ENCODE peak calls at places on chromosomes 13 and 19, in seven cellular contexts. N is transverse colon, I is upper lobe of right lung, O is SJSA1, E is heart left ventricle, W is esophagus squamous epithelium, H is lower lobe of right lung. X is an unnamed sample.

GRCh38 chr19:31648347-31648746 is 299.1 kb upstream of the TSHZ3 start:
- DNase-seq in N (no peak), E (no peak), O (peak), W (no peak), H (no peak), I (no peak), X (no peak)

GRCh38 chr19:43872547-43873336 is 45.6 kb downstream of the ZNF283 start:
- DNase-seq in E (no peak), N (no peak), W (no peak), I (no peak), H (no peak), O (no peak), X (no peak)

GRCh38 chr19:46970815-46971214 is 48.8 kb upstream of the NPAS1 start:
- DNase-seq in O (peak), H (no peak), E (peak), N (no peak), W (no peak), I (no peak), X (no peak)

GRCh38 chr13:29593605-29594297 is 1.7 kb downstream of the SLC7A1 start:
- DNase-seq in I (no peak), O (no peak), H (no peak), E (no peak), W (no peak), N (no peak), X (no peak)

GRCh38 chr13:74036373-74036772 is 97.8 kb downstream of the KLF12 start:
- DNase-seq in N (no peak), H (no peak), O (no peak), W (no peak), I (no peak), E (no peak), X (no peak)

GRCh38 chr19:21483589-21484170 is 21.7 kb upstream of the ZNF429 start:
- DNase-seq in W (no peak), I (peak), N (peak), H (peak), E (peak), O (no peak), X (no peak)

GRCh38 chr13:41909524-41909923 is 51.4 kb downstream of the VWA8 start:
- DNase-seq in I (no peak), E (no peak), O (no peak), H (no peak), W (no peak), N (no peak), X (no peak)

GRCh38 chr13:43200307-43200706 is 176.9 kb downstream of the DNAJC15 start:
- DNase-seq in E (no peak), W (no peak), I (no peak), N (no peak), O (no peak), H (no peak), X (no peak)

GRCh38 chr19:4327252-4327876 is 11.3 kb downstream of the STAP2 start:
- DNase-seq in I (peak), E (peak), H (peak), W (peak), O (peak), N (peak), X (no peak)

GRCh38 chr19:19115954-19116353 is 22.3 kb downstream of the TMEM161A start:
- DNase-seq in O (no peak), H (peak), W (no peak), N (peak), I (peak), E (no peak), X (no peak)

GRCh38 chr13:20348018-20348417 is 115.9 kb upstream of the GJB6 start:
- DNase-seq in N (no peak), E (no peak), O (no peak), H (no peak), I (no peak), W (no peak), X (no peak)

GRCh38 chr19:54806516-54806838 is 3.1 kb downstream of the KIR2DL4 start:
- DNase-seq in I (no peak), H (no peak), O (no peak), N (no peak), W (no peak), E (no peak), X (no peak)

GRCh38 chr13:51221674-51222509 is at the start of gene FAM124A:
- DNase-seq in H (peak), W (no peak), I (peak), E (peak), O (no peak), N (peak), X (no peak)

GRCh38 chr13:27006519-27007161 is 165.0 kb downstream of the USP12 start:
- DNase-seq in W (no peak), I (peak), N (peak), E (no peak), O (no peak), H (peak), X (no peak)

GRCh38 chr13:110600261-110600819 is 15.0 kb upstream of the NAXD start:
- DNase-seq in E (no peak), I (no peak), H (no peak), N (peak), W (no peak), O (peak), X (no peak)

GRCh38 chr13:75635101-75635620 is 969 bp upstream of the LMO7 start:
- DNase-seq in E (no peak), I (peak), O (peak), W (no peak), N (no peak), H (no peak), X (no peak)

GRCh38 chr13:30022256-30022655 is 171.8 kb upstream of the UBL3 start:
- DNase-seq in W (no peak), N (no peak), I (no peak), E (no peak), O (no peak), H (no peak), X (no peak)

GRCh38 chr19:32351807-32352630 is 6.6 kb downstream of the ZNF507 start:
- DNase-seq in I (no peak), O (no peak), E (no peak), H (no peak), N (no peak), W (no peak), X (no peak)

GRCh38 chr19:19271828-19272599 is 1.1 kb downstream of the TM6SF2 start:
- DNase-seq in N (no peak), W (no peak), H (no peak), E (no peak), O (no peak), I (no peak), X (no peak)

GRCh38 chr19:52221831-52222375 is 32.1 kb downstream of the PPP2R1A start:
- DNase-seq in E (no peak), O (no peak), H (no peak), W (no peak), N (no peak), I (no peak), X (no peak)

GRCh38 chr19:45890877-45891276 is 4.9 kb upstream of the IRF2BP1 start:
- DNase-seq in W (no peak), N (no peak), O (no peak), H (no peak), E (no peak), I (no peak), X (no peak)

GRCh38 chr19:45404557-45405434 is at the start of gene PPP1R13L:
- DNase-seq in O (no peak), E (peak), I (peak), H (peak), N (peak), W (no peak), X (no peak)

GRCh38 chr13:49022472-49023144 is 46.9 kb downstream of the FNDC3A start:
- DNase-seq in H (no peak), O (no peak), N (no peak), I (no peak), E (no peak), W (no peak), X (no peak)

GRCh38 chr19:35375505-35376307 is 4.8 kb downstream of the GPR42 start:
- DNase-seq in E (no peak), H (no peak), W (no peak), O (no peak), I (peak), N (no peak), X (no peak)

GRCh38 chr19:55643003-55643732 is at the start of gene ZNF581:
- DNase-seq in N (peak), O (peak), I (peak), W (no peak), E (peak), H (peak), X (peak)

GRCh38 chr13:45297456-45298205 is 43.4 kb downstream of the TPT1 start:
- DNase-seq in I (no peak), H (no peak), O (no peak), E (no peak), N (no peak), W (no peak), X (no peak)

GRCh38 chr13:59534806-59535205 is 628.9 kb downstream of the DIAPH3 start:
- DNase-seq in O (no peak), N (no peak), E (no peak), H (no peak), I (no peak), W (no peak), X (no peak)

GRCh38 chr13:48094404-48094780 is 512 bp downstream of the MED4 start:
- DNase-seq in H (no peak), W (no peak), I (no peak), O (no peak), N (no peak), E (no peak), X (no peak)

GRCh38 chr13:50340566-50341287 is 325.5 kb downstream of the KCNRG start:
- DNase-seq in I (no peak), O (no peak), H (no peak), N (no peak), E (peak), W (no peak), X (no peak)

GRCh38 chr13:98761979-98762616 is 9.6 kb upstream of the SLC15A1 start:
- DNase-seq in N (no peak), E (no peak), W (no peak), I (no peak), H (no peak), O (no peak), X (no peak)

GRCh38 chr13:109593230-109593629 is 193.2 kb downstream of the IRS2 start:
- DNase-seq in H (no peak), N (no peak), W (no peak), O (no peak), I (no peak), E (no peak), X (no peak)

GRCh38 chr13:89279374-89279773 is 1608.2 kb downstream of the SLITRK5 start:
- DNase-seq in O (no peak), W (no peak), N (no peak), E (peak), I (no peak), H (no peak), X (no peak)

GRCh38 chr19:18967358-18968146 is 26.5 kb upstream of the HOMER3 start:
- DNase-seq in I (peak), H (peak), E (peak), O (peak), W (peak), N (peak), X (no peak)

DNA sequence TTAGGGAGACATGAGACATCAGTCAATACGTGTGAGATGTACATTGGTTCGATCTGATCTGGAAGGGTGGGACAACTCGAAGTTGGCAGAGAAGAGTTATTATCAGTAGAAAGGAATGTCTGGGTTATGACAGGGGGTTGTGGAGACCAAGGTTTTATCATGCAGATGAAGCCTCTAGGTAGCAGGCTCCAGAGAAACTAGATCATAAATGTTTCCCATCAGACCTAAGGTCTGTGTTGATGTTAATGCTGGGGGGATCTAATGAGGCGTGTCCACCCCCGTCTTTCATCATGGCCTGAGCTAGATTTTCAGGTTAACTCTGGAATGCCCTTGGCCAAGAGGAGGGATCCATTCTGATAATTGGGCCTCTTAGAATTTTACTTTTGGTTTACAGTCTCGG is 187.0 kb upstream of the KL start:
- DNase-seq in N (no peak), H (no peak), I (no peak), W (no peak), E (no peak), O (no peak), X (no peak)
- H3K27ac ChIP-seq in N (no peak), H (no peak), I (no peak), W (no peak), E (no peak), O (peak), X (peak)

GRCh38 chr19:3171894-3172679 is 6.5 kb upstream of the S1PR4 start:
- DNase-seq in N (no peak), H (no peak), E (no peak), O (no peak), W (no peak), I (no peak), X (no peak)
- H3K27ac ChIP-seq in N (no peak), H (peak), E (no peak), O (no peak), W (no peak), I (peak), X (no peak)

DNA sequence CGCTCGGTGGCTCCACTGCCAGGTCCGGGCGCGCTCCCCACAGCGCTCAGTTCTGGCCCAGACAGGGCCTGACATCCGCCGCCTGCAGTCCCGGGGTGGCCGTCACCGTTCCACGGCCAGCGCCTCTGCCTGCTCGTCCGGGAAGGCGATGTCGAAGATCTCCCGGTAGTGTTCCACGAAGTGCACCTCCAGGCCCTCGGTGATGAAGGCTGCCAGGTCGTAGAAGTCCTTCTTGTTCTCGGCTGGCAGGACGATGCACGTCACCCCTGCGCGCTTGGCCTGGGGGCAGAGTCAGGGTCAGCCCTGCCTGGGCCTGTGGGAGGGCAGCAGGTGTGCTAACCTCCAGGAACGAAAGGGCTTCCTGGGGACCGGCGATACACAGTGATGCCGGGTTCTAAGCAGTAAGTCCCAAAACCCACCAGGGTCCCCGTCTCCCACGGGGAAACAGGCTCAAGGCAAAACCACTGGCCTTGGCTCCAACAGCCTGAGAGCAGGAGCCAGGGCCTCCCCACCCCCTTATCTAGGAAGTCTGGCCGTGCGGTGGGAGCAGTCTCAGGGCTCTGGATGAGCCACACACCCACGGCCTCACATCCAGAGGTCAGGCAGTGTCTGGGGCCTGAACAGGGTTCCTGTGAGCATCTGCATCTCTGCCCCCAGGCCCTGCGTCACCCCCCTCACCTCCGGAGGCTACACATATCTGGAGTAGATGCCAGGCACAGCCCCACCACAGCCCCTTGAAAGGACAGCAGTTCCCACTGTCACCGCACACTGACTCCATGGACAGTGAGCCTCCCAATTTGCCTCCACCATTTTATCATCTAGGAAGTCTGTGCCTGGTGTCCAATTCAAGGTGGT is 2.1 kb downstream of the RPL36 start:
- DNase-seq in H (peak), E (peak), O (peak), I (peak), W (no peak), N (no peak), X (no peak)
- H3K27ac ChIP-seq in H (peak), E (peak), O (no peak), I (peak), W (peak), N (peak), X (peak)

DNA sequence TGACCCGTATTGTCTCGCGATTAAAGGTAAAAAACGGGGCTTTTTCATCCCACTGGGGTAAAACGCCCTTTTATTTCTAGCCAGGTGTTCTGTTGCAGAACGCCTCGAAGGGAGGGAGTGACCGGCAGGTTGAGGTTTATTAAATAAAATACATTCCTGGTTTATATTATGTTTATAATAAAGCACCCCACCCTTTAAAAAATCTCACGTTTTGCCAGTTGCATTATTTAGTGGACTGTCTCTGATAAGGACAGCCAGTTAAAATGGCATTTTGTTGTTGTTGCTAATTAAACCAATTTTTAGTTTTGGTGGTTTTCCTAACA is 25.1 kb upstream of the ZNF850 start:
- DNase-seq in O (no peak), W (no peak), I (no peak), N (no peak), H (no peak), E (no peak), X (no peak)
- H3K27ac ChIP-seq in O (no peak), W (peak), I (peak), N (peak), H (peak), E (peak), X (peak)

GRCh38 chr13:94996445-94996844 is 284.1 kb upstream of the SOX21 start:
- DNase-seq in W (no peak), I (no peak), O (no peak), H (no peak), N (no peak), E (no peak), X (no peak)

GRCh38 chr13:94992277-94992989 is 280.1 kb upstream of the SOX21 start:
- DNase-seq in I (no peak), W (no peak), E (no peak), N (no peak), H (no peak), O (no peak), X (no peak)

GRCh38 chr13:94997126-94997525 is 284.8 kb upstream of the SOX21 start:
- DNase-seq in E (no peak), I (no peak), O (no peak), N (no peak), H (no peak), W (no peak), X (no peak)

GRCh38 chr13:94994506-94994905 is 282.2 kb upstream of the SOX21 start:
- DNase-seq in W (no peak), I (no peak), E (no peak), H (no peak), N (no peak), O (no peak), X (no peak)

GRCh38 chr13:94993608-94994007 is 281.3 kb upstream of the SOX21 start:
- DNase-seq in E (no peak), O (no peak), I (no peak), W (no peak), N (no peak), H (no peak), X (no peak)
- H3K27ac ChIP-seq in E (no peak), O (no peak), I (no peak), W (no peak), N (no peak), H (no peak), X (no peak)

GRCh38 chr19:1385816-1386215 is 2.1 kb downstream of the NDUFS7 start:
- DNase-seq in H (no peak), W (no peak), E (peak), N (no peak), O (no peak), I (no peak), X (no peak)
- H3K27ac ChIP-seq in H (no peak), W (no peak), E (peak), N (no peak), O (no peak), I (no peak), X (no peak)

GRCh38 chr19:2050349-2050990 is 574 bp downstream of the MKNK2 start:
- DNase-seq in W (no peak), I (no peak), O (peak), E (no peak), N (no peak), H (no peak), X (no peak)

GRCh38 chr19:2053601-2054389 is 2.8 kb upstream of the MKNK2 start:
- DNase-seq in N (peak), W (no peak), O (no peak), E (peak), I (peak), H (peak), X (no peak)

GRCh38 chr19:2049741-2050348 is 1.2 kb downstream of the MKNK2 start:
- DNase-seq in W (no peak), I (peak), N (peak), H (peak), O (peak), E (peak), X (no peak)

GRCh38 chr19:2050991-2051770 is at the start of gene MKNK2:
- DNase-seq in H (peak), N (peak), E (peak), I (peak), O (peak), W (peak), X (peak)

DNA sequence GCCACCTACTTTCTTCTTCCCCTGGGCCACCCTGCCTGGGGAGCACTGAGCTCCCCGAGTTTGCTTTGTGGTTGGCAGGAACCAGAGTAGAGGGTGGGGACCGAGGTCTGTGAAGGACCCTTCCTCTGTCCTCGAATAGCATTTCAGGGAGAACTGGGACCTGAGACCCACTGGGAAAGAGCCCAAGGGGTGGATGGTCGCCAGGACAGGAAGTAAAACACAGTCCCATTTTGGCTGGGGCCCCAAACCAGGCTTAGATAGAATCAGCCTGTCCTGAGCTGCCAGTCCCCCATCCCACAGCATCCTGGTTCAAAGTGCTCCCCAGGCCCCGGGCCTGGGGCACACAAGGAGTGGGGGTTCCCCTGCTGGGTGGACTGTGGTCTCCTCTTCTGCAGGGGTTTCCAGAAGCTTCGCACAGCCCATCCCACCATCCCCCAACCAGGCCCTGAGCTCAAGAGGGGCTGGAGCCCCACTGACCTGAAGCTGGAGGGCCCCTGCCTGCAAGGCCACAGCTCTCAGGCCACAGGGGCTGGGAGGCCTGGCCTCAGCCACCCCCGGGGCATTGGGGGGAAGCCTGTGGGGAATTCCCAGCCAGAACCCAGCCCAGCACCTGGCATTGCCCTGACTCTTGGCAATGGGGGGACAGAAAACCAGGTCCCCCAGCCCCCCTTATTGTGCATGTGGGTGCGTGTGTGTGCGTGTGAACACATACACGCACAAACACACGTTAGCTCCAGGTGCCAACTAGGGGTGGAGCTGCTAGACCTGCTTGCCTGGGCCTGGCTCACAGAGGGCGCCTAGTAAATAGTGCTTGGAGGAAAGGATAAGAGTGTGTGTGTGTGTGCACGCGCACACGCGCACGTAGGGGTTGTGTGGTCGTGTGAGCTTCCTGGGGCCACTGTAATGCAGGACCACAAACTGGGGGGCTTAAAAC is 994 bp upstream of the MKNK2 start:
- DNase-seq in W (no peak), E (peak), N (peak), I (no peak), O (no peak), H (peak), X (no peak)
- H3K27ac ChIP-seq in W (peak), E (peak), N (peak), I (peak), O (peak), H (peak), X (no peak)